ENCODE peak calls at places on chromosomes 11 and 22, in five cellular contexts. C is NCI-H748 treated with DMSO at 0.1 percent for 48 hours; R is stimulated activated CD4-positive, alpha-beta T cell treated with anti-CD3 and anti-CD28 coated beads, TNF-alpha, amount 100 ng/mL, for 24 hours; H is psoas muscle; P is stimulated activated CD8-positive, alpha-beta memory T cell treated with anti-CD3 and anti-CD28 coated beads, Interleukin-15, amount 100 ng/mL, for 1 hour. Y is an unnamed sample.
A peak's percentile ranks its signal among the peaks of the same experiment; 100 is the strongest.

GRCh38 chr11:130633466-130633865 is 185.0 kb downstream of the ADAMTS15 start:
- DNase-seq in C (no peak), R (no peak), H (no peak), P (no peak), Y (no peak)

GRCh38 chr22:27137809-27138400 is 480.5 kb downstream of the MIAT start:
- DNase-seq in C (no peak), R (no peak), H (no peak), P (no peak), Y (no peak)

GRCh38 chr11:35290876-35291275 is 128.5 kb downstream of the SLC1A2 start:
- DNase-seq in C (no peak), R (no peak), H (no peak), P (no peak), Y (no peak)

GRCh38 chr22:26852176-26852575 is 194.8 kb downstream of the MIAT start:
- DNase-seq in C (no peak), R (no peak), H (no peak), P (no peak), Y (no peak)

GRCh38 chr11:2376751-2377451 is at the start of gene CD81:
- DNase-seq in C (peak; percentile 18), R (no peak), H (peak; percentile 79), P (no peak), Y (peak; percentile 95)

GRCh38 chr11:17978553-17979287 is 34.1 kb downstream of the SERGEF start:
- DNase-seq in C (no peak), R (no peak), H (peak; percentile 78), P (no peak), Y (peak; percentile 51)

GRCh38 chr22:49099496-49100124 is 728.1 kb downstream of the BRD1 start:
- DNase-seq in C (no peak), R (no peak), H (peak; percentile 14), P (no peak), Y (no peak)

GRCh38 chr11:63779044-63779443 is 10.5 kb upstream of the ZFTA start:
- DNase-seq in C (no peak), R (no peak), H (no peak), P (no peak), Y (no peak)

GRCh38 chr11:47143322-47143721 is 33.4 kb downstream of the ARFGAP2 start:
- DNase-seq in C (peak; percentile 67), R (no peak), H (no peak), P (no peak), Y (no peak)

GRCh38 chr22:35846804-35847203 is 129.1 kb downstream of the APOL5 start:
- DNase-seq in C (no peak), R (no peak), H (no peak), P (no peak), Y (no peak)

GRCh38 chr11:28976801-28977145 is 868.6 kb downstream of the METTL15 start:
- DNase-seq in C (no peak), R (no peak), H (no peak), P (no peak), Y (no peak)

GRCh38 chr22:47740109-47740805 is 977.8 kb downstream of the TBC1D22A start:
- DNase-seq in C (no peak), R (no peak), H (no peak), P (no peak), Y (no peak)

Y was measured in GM20000.